ENCODE peak calls at places on chromosomes 16 and 17, in ten cellular contexts. V is GOT3, K is iPS-NIHi11, N is mesenteric fat pad, Y is neuronal stem cell, S is A673, E is NCI-H510A, F is germinal center, L is fibroblast of pulmonary artery, D is lower leg skin. J is an unnamed sample.

GRCh38 chr17:54270499-54270898 is 447.8 kb downstream of the KIF2B start:
- DNase-seq in V (no peak), K (no peak), N (no peak), Y (no peak), S (no peak), E (no peak), F (no peak), L (no peak), D (no peak), J (no peak)

GRCh38 chr17:31469959-31470358 is 78.5 kb downstream of the RAB11FIP4 start:
- DNase-seq in V (no peak), K (no peak), N (no peak), Y (no peak), S (no peak), E (no peak), F (no peak), L (no peak), D (no peak), J (no peak)

GRCh38 chr16:11992594-11993524 is 16.3 kb downstream of the SNX29 start:
- DNase-seq in V (no peak), K (peak; percentile 31), N (no peak), Y (no peak), S (no peak), E (no peak), F (no peak), L (no peak), D (no peak), J (no peak)

GRCh38 chr16:19776565-19776964 is 58.5 kb downstream of the IQCK start:
- DNase-seq in V (no peak), K (no peak), N (no peak), Y (no peak), S (no peak), E (no peak), F (no peak), L (no peak), D (no peak), J (no peak)

GRCh38 chr17:67482784-67483183 is 105.7 kb downstream of the PITPNC1 start:
- DNase-seq in V (no peak), K (no peak), N (peak; percentile 35), Y (no peak), S (no peak), E (no peak), F (no peak), L (no peak), D (no peak), J (no peak)

GRCh38 chr17:72305964-72306551 is 185.2 kb downstream of the SOX9 start:
- DNase-seq in V (peak; percentile 36), K (no peak), N (no peak), Y (no peak), S (no peak), E (no peak), F (no peak), L (peak; percentile 29), D (no peak), J (no peak)

GRCh38 chr16:86200722-86201121 is 301.8 kb downstream of the IRF8 start:
- DNase-seq in V (no peak), K (no peak), N (peak; percentile 60), Y (no peak), S (no peak), E (no peak), F (no peak), L (no peak), D (no peak), J (no peak)

GRCh38 chr17:7842380-7842949 is 8.4 kb downstream of the KDM6B start:
- DNase-seq in V (peak; percentile 82), K (no peak), N (peak; percentile 94), Y (no peak), S (peak; percentile 76), E (peak; percentile 47), F (peak; percentile 75), L (peak; percentile 90), D (no peak), J (peak; percentile 98)

GRCh38 chr17:43713494-43714162 is 45.0 kb downstream of the SOST start:
- DNase-seq in V (no peak), K (peak; percentile 77), N (no peak), Y (no peak), S (no peak), E (no peak), F (peak; percentile 40), L (peak; percentile 26), D (no peak), J (no peak)

GRCh38 chr16:24511801-24512200 is 27.6 kb upstream of the RBBP6 start:
- DNase-seq in V (no peak), K (no peak), N (no peak), Y (no peak), S (peak; percentile 35), E (no peak), F (no peak), L (no peak), D (no peak), J (no peak)

GRCh38 chr16:89918453-89919347 is at the start of gene MC1R:
- DNase-seq in V (no peak), K (no peak), N (no peak), Y (peak; percentile 31), S (peak; percentile 75), E (no peak), F (peak; percentile 77), L (peak; percentile 51), D (no peak), J (no peak)

GRCh38 chr17:59149051-59149450 is 5.9 kb downstream of the SKA2 start:
- DNase-seq in V (no peak), K (no peak), N (no peak), Y (no peak), S (no peak), E (no peak), F (no peak), L (peak; percentile 24), D (no peak), J (no peak)

GRCh38 chr17:6353161-6353560 is 81.8 kb downstream of the AIPL1 start:
- DNase-seq in V (no peak), K (no peak), N (peak; percentile 16), Y (no peak), S (no peak), E (no peak), F (no peak), L (no peak), D (no peak), J (no peak)

GRCh38 chr17:867896-868489 is 85.8 kb downstream of the MRM3 start:
- DNase-seq in V (no peak), K (no peak), N (no peak), Y (no peak), S (no peak), E (no peak), F (no peak), L (no peak), D (no peak), J (no peak)

GRCh38 chr16:85637061-85637807 is 24.1 kb downstream of the GSE1 start:
- DNase-seq in V (no peak), K (no peak), N (no peak), Y (no peak), S (no peak), E (no peak), F (no peak), L (no peak), D (no peak), J (no peak)

GRCh38 chr16:56960681-56961281 is 969 bp upstream of the CETP start:
- DNase-seq in V (no peak), K (no peak), N (no peak), Y (no peak), S (no peak), E (no peak), F (no peak), L (peak; percentile 67), D (no peak), J (no peak)

GRCh38 chr16:54286067-54286329 is 589 bp downstream of the IRX3 start:
- DNase-seq in V (no peak), K (no peak), N (no peak), Y (no peak), S (no peak), E (no peak), F (no peak), L (no peak), D (no peak), J (no peak)

GRCh38 chr16:78684040-78684611 is 584.7 kb downstream of the WWOX start:
- DNase-seq in V (no peak), K (no peak), N (no peak), Y (no peak), S (peak; percentile 2), E (no peak), F (no peak), L (peak; percentile 86), D (peak; percentile 81), J (no peak)

GRCh38 chr16:57041182-57042156 is 50.9 kb upstream of the CPNE2 start:
- DNase-seq in V (no peak), K (no peak), N (no peak), Y (no peak), S (no peak), E (no peak), F (peak; percentile 60), L (no peak), D (no peak), J (peak; percentile 78)

GRCh38 chr17:45841883-45842525 is 2.7 kb upstream of the SPPL2C start:
- DNase-seq in V (no peak), K (no peak), N (no peak), Y (no peak), S (no peak), E (peak; percentile 76), F (no peak), L (no peak), D (no peak), J (no peak)

GRCh38 chr17:9666461-9667050 is 21.2 kb downstream of the USP43 start:
- DNase-seq in V (no peak), K (no peak), N (no peak), Y (no peak), S (no peak), E (no peak), F (no peak), L (no peak), D (no peak), J (no peak)

GRCh38 chr17:16934133-16934795 is 37.7 kb downstream of the TNFRSF13B start:
- DNase-seq in V (no peak), K (no peak), N (peak; percentile 73), Y (no peak), S (no peak), E (no peak), F (no peak), L (no peak), D (no peak), J (no peak)

GRCh38 chr16:89581045-89581695 is 5.6 kb downstream of the CPNE7 start:
- DNase-seq in V (peak; percentile 47), K (peak; percentile 9), N (no peak), Y (no peak), S (no peak), E (no peak), F (no peak), L (peak; percentile 97), D (no peak), J (no peak)

GRCh38 chr17:8153550-8153956 is 1.3 kb upstream of the PER1 start:
- DNase-seq in V (peak; percentile 58), K (no peak), N (no peak), Y (no peak), S (peak; percentile 89), E (no peak), F (no peak), L (peak; percentile 98), D (peak; percentile 94), J (no peak)

GRCh38 chr17:42617956-42618431 is 8.5 kb downstream of the TUBG1 start:
- DNase-seq in V (no peak), K (no peak), N (no peak), Y (no peak), S (no peak), E (no peak), F (no peak), L (no peak), D (no peak), J (no peak)

GRCh38 chr17:32536736-32537646 is 50.2 kb downstream of the CDK5R1 start:
- DNase-seq in V (no peak), K (no peak), N (peak; percentile 2), Y (no peak), S (no peak), E (no peak), F (no peak), L (peak; percentile 61), D (no peak), J (no peak)

GRCh38 chr16:70747703-70748631 is 53.0 kb downstream of the VAC14 start:
- DNase-seq in V (no peak), K (no peak), N (no peak), Y (no peak), S (no peak), E (no peak), F (no peak), L (peak; percentile 21), D (no peak), J (no peak)

GRCh38 chr16:9081843-9082242 is 9.6 kb upstream of the HAPSTR1 start:
- DNase-seq in V (no peak), K (no peak), N (no peak), Y (no peak), S (no peak), E (no peak), F (no peak), L (no peak), D (no peak), J (no peak)

J was measured in T-helper 22 cell.